ENCODE peak calls at places on chromosomes 4 and X, in ten cellular contexts. Q, N, H, D, R, V, L, O, C and F are unnamed samples.

GRCh38 chrX:97597954-97598353 is 714.2 kb downstream of the RPA4 start:
- DNase-seq in H (no peak), V (no peak), D (no peak), L (no peak), R (no peak), Q (no peak), O (no peak), C (no peak), N (no peak), F (no peak)

GRCh38 chr4:56655209-56655626 is 25.9 kb downstream of the HOPX start:
- DNase-seq in L (peak), V (no peak), D (peak), N (peak), O (no peak), C (peak), H (no peak), R (no peak), Q (no peak), F (peak)

GRCh38 chrX:68419934-68420333 is 13.4 kb downstream of the OPHN1 start:
- DNase-seq in Q (no peak), D (no peak), N (no peak), C (no peak), H (no peak), L (no peak), V (no peak), R (no peak), O (no peak), F (no peak)

GRCh38 chr4:47474799-47475198 is 10.3 kb upstream of the ATP10D start:
- DNase-seq in C (no peak), L (no peak), R (no peak), H (no peak), Q (no peak), D (no peak), V (no peak), O (no peak), N (no peak), F (no peak)

GRCh38 chrX:130109429-130110378 is 593 bp downstream of the ELF4 start:
- DNase-seq in D (peak), V (peak), O (no peak), N (no peak), Q (no peak), R (peak), H (no peak), L (peak), C (no peak), F (peak)

GRCh38 chrX:103847174-103847870 is 15.3 kb upstream of the RAB9B start:
- DNase-seq in L (no peak), N (no peak), O (no peak), R (no peak), C (no peak), Q (no peak), D (no peak), H (no peak), V (no peak), F (no peak)

GRCh38 chr4:37964734-37965457 is 4.7 kb downstream of the PTTG2 start:
- DNase-seq in H (no peak), D (no peak), Q (no peak), C (no peak), V (peak), R (peak), N (no peak), O (no peak), L (no peak), F (no peak)

GRCh38 chr4:8061573-8061972 is 97.0 kb downstream of the ABLIM2 start:
- DNase-seq in C (no peak), D (no peak), L (no peak), O (no peak), V (no peak), Q (no peak), N (no peak), R (no peak), H (no peak), F (no peak)

GRCh38 chr4:31655328-31655727 is 935.2 kb downstream of the PCDH7 start:
- DNase-seq in O (no peak), H (no peak), V (no peak), N (no peak), R (no peak), D (no peak), C (no peak), L (no peak), Q (no peak), F (no peak)

GRCh38 chr4:123659759-123660158 is 263.2 kb downstream of the SPRY1 start:
- DNase-seq in D (no peak), L (peak), O (no peak), Q (no peak), V (peak), R (peak), H (no peak), C (no peak), N (no peak), F (no peak)

GRCh38 chr4:120869511-120870278 is 52.8 kb downstream of the PRDM5 start:
- DNase-seq in C (no peak), Q (no peak), O (no peak), H (no peak), V (no peak), D (no peak), N (no peak), L (no peak), R (no peak), F (no peak)

GRCh38 chr4:186483656-186484055 is 71.7 kb downstream of the MTNR1A start:
- DNase-seq in N (no peak), Q (no peak), V (no peak), D (no peak), O (no peak), H (no peak), L (no peak), R (no peak), C (no peak), F (no peak)

GRCh38 chr4:181006509-181007290 is 1236.5 kb upstream of the TENM3 start:
- DNase-seq in Q (no peak), H (no peak), L (no peak), N (no peak), R (peak), O (no peak), C (no peak), V (no peak), D (no peak), F (no peak)

GRCh38 chrX:152640039-152640818 is 2.5 kb downstream of the GABRQ start:
- DNase-seq in H (no peak), N (no peak), D (no peak), R (no peak), O (no peak), C (no peak), L (no peak), Q (no peak), V (no peak), F (no peak)

GRCh38 chr4:47598320-47598719 is 113.2 kb downstream of the ATP10D start:
- DNase-seq in D (no peak), H (no peak), C (peak), R (no peak), Q (no peak), L (no peak), O (no peak), N (no peak), V (no peak), F (no peak)

GRCh38 chrX:111410451-111410850 is 1.5 kb downstream of the DCX start:
- DNase-seq in C (peak), R (no peak), D (no peak), L (no peak), N (no peak), O (no peak), V (no peak), Q (no peak), H (no peak), F (no peak)

GRCh38 chr4:141390527-141391046 is 169.9 kb downstream of the ZNF330 start:
- DNase-seq in R (no peak), D (no peak), Q (no peak), O (no peak), V (peak), N (no peak), C (no peak), H (no peak), L (no peak), F (no peak)

GRCh38 chr4:103008875-103009729 is 10.4 kb downstream of the SLC9B1 start:
- DNase-seq in N (peak), C (peak), D (no peak), V (peak), H (no peak), L (peak), O (no peak), R (peak), Q (peak), F (no peak)

GRCh38 chr4:126766266-126766665 is 866.5 kb upstream of the INTU start:
- DNase-seq in N (no peak), O (no peak), V (no peak), R (no peak), L (no peak), Q (no peak), H (no peak), D (no peak), C (no peak), F (no peak)

GRCh38 chr4:26062221-26062620 is 148.2 kb downstream of the SMIM20 start:
- DNase-seq in L (no peak), Q (no peak), N (no peak), O (no peak), V (no peak), C (no peak), R (no peak), D (no peak), H (no peak), F (no peak)

GRCh38 chr4:102787096-102787867 is 26.5 kb upstream of the MANBA start:
- DNase-seq in Q (peak), L (no peak), V (no peak), O (no peak), H (no peak), R (no peak), D (no peak), C (no peak), N (no peak), F (no peak)

GRCh38 chrX:31209005-31209612 is 137.3 kb upstream of the FTHL17 start:
- DNase-seq in Q (no peak), C (no peak), L (no peak), R (no peak), D (no peak), V (no peak), N (no peak), H (no peak), O (no peak), F (no peak)

GRCh38 chrX:147894332-147894870 is 17.3 kb upstream of the FMR1 start:
- DNase-seq in R (no peak), H (no peak), L (no peak), D (no peak), C (no peak), Q (no peak), O (no peak), V (no peak), N (no peak), F (peak)

GRCh38 chr4:56048621-56049427 is 100.1 kb downstream of the CEP135 start:
- DNase-seq in O (peak), D (peak), L (peak), V (peak), C (peak), R (peak), H (no peak), N (peak), Q (peak), F (peak)

GRCh38 chr4:137635108-137635507 is 102.8 kb upstream of the PCDH18 start:
- DNase-seq in H (no peak), Q (no peak), C (no peak), N (no peak), L (no peak), D (no peak), R (no peak), O (no peak), V (no peak), F (no peak)

GRCh38 chrX:153357877-153358276 is 23.9 kb downstream of the ZNF275 start:
- DNase-seq in D (no peak), H (no peak), N (no peak), V (no peak), C (no peak), R (no peak), L (no peak), Q (no peak), O (no peak), F (no peak)

GRCh38 chrX:40420899-40421729 is 159.7 kb upstream of the ATP6AP2 start:
- DNase-seq in N (no peak), D (no peak), C (peak), H (no peak), V (peak), R (no peak), Q (no peak), L (peak), O (no peak), F (no peak)

GRCh38 chr4:71322425-71322824 is 16.4 kb upstream of the SLC4A4 start:
- DNase-seq in C (no peak), Q (no peak), R (no peak), V (no peak), D (no peak), N (no peak), H (no peak), L (no peak), O (no peak), F (no peak)

GRCh38 chr4:22299678-22300077 is 216.2 kb downstream of the ADGRA3 start:
- DNase-seq in V (no peak), C (no peak), O (no peak), N (no peak), R (no peak), H (no peak), L (no peak), D (no peak), Q (no peak), F (no peak)

GRCh38 chrX:15322472-15322871 is 7.0 kb upstream of the ASB11 start:
- DNase-seq in C (no peak), H (no peak), L (no peak), O (no peak), V (no peak), R (no peak), D (no peak), Q (no peak), N (no peak), F (no peak)

GRCh38 chrX:138847930-138848329 is 136.4 kb upstream of the FGF13 start:
- DNase-seq in N (no peak), D (no peak), H (no peak), L (no peak), R (no peak), V (no peak), C (no peak), Q (no peak), O (no peak), F (no peak)
- TF ChIP-seq CTCF in N (no peak), D (no peak), H (no peak), L (no peak), R (no peak), V (no peak), C (no peak), Q (no peak), O (no peak), F (no peak)

DNA sequence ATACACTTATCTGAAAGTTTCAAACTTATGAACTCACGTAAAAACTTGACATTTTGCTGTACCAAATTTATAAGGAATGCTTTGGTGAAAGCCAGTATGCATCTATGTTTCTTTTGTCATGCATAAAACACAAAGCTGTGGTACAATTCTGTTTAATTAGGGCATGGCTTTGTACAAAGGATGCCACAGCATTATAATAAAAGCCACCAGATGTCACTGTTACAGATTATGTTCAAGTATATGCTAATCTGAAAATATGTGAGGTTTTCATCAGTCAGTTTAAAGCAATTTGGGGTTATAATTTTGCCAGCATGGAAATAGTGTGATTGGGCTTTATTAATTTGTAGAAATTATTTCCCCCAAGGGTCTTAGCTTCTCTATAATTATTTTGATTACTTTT is 69.0 kb downstream of the ATOH1 start:
- DNase-seq in R (peak), C (no peak), L (no peak), V (peak), H (no peak), N (peak), D (no peak), Q (peak), O (no peak), F (no peak)
- TF ChIP-seq CTCF in R (peak), C (peak), L (no peak), V (peak), H (no peak), N (peak), D (no peak), Q (peak), O (no peak), F (no peak)

GRCh38 chrX:128928636-128929035 is 594.7 kb downstream of the SMARCA1 start:
- DNase-seq in Q (no peak), L (no peak), O (no peak), N (no peak), V (no peak), C (no peak), H (no peak), D (no peak), R (no peak), F (no peak)
- TF ChIP-seq CTCF in Q (no peak), L (no peak), O (no peak), N (no peak), V (no peak), C (no peak), H (no peak), D (no peak), R (no peak), F (no peak)

GRCh38 chr4:110970642-110971041 is 347.8 kb upstream of the PITX2 start:
- DNase-seq in L (peak), C (peak), Q (peak), H (no peak), O (peak), D (peak), V (peak), N (peak), R (peak), F (peak)
- TF ChIP-seq CTCF in L (peak), C (peak), Q (peak), H (no peak), O (no peak), D (peak), V (peak), N (peak), R (peak), F (peak)

DNA sequence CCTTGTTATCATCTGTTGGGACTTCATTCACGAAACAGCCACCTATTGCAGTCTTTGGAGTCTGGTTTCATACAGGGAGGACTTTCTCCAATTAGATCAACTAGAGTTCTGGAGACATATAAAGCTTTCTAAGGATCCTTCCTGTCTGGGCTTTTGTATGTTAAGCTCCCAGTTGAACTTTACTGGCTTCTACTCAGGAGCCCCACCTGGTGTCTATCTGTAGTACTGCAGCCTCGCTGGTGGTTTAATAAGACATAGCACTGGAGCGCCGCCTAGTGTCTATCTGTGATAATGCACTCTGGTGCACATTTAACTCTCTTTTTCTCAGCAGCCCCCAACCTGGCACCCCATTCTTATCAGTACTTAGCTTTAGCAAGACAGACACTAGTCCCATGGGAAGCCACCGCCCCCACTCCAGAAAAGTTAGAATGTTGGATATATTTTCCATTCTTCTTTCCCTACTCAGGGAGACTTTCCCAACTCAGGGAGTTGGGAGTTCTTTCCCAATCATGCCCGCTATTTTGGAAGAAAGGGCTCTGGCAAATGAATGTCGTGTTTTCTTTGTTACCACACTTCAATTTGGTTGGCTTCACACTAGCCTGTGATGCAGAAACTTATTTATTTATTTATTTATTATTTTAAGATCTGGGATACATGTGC is 36.9 kb upstream of the SYTL4 start:
- DNase-seq in O (peak), D (peak), H (peak), Q (peak), N (peak), R (peak), C (peak), V (peak), L (peak), F (peak)
- TF ChIP-seq CTCF in O (peak), D (peak), H (peak), Q (peak), N (peak), R (peak), C (peak), V (peak), L (peak), F (peak)

DNA sequence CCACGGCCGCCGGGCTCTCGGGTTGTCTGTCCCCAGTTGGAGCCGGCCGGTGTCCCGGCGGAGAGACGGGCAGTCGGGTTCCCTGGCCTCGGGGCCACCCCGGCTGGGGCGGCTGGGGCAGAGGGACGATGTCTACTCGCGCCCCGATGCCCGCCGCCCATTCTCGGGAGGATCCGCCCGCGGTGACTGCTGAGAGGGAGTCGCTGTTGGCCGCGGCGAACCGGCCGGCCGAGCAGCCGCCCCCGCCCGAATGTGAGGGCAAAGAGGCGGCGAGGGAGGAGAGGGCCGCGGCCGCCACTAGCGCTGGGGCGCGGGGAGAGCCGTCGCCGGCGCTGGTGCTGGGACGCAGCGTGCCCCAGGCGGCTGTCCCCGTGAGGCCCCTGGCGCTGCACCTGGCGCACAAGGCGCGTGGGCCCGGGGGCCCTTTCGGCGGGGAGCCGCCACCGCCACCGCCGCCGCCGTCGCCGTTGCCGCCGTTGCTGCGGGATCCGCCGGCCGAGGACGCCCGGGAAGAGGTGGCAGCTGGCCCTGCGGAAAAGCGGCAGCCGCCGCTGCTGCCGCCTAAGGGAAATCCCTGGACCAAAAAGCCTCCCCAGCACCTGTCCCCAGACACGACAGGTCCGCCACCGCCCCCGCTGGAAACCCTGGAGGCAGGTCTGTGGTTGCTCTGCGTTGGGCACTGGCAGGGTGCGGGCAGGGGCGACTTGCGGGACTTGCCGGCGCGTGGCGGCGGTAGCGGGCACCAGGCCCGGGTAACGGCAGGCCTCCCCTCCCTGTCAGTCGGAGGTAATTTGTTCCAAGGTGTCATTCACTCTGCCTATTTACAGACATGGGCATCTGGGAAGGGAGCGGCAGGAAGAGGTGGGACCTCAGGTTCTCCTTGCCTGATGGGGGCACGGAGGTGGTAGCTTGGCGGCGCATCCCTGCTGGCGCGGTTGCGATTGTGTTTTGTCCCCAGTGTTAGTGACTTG is 739 bp downstream of the LARP1B start:
- DNase-seq in V (peak), H (peak), R (peak), Q (peak), N (peak), O (peak), D (peak), L (peak), C (peak), F (peak)
- TF ChIP-seq CTCF in V (peak), H (no peak), R (peak), Q (peak), N (no peak), O (no peak), D (no peak), L (no peak), C (peak), F (no peak)

DNA sequence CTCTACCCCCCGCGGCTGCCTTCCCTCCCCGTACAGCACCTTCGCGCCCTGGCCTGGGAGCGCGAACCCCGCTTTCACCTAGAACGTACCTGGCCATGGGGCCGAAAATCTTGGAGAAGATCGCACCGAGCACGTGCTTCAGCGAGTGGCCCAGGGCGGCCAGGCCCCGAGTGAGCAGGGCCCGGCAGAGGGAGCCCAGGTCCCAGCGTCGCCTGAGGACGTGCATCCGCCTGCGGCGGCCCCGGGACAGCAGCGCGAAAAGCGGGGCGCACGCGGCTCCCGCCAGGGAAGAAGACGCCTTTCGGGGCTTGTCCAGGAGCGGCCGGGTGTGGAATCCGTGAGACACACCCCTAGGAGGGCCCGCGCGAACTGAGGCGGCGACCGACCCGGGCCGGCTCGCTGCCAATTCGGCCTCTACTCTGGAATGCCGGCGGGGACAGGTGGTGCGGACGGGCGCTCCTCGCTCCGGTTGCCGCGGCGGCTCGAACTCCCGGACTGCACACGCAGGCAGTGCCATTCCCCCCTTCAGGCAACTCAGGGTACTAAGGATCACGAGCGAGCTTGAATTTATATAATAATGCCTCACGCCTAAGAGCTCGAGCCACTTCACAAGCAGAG is at the start of gene HS6ST2:
- DNase-seq in H (no peak), N (no peak), V (no peak), R (no peak), C (peak), D (peak), L (peak), Q (peak), O (no peak), F (peak)
- TF ChIP-seq CTCF in H (no peak), N (no peak), V (no peak), R (no peak), C (no peak), D (no peak), L (peak), Q (no peak), O (no peak), F (no peak)